ENCODE peak calls at places on chromosomes 2 and 18, in six cellular contexts. W, C, T, B, R and A are unnamed samples.

GRCh38 chr2:175404839-175405238 is 223.3 kb upstream of the ATP5MC3 start:
- DNase-seq in C (no peak), T (no peak), R (no peak), W (no peak), B (no peak), A (no peak)

GRCh38 chr2:174176898-174177297 is 71.4 kb downstream of the OLA1 start:
- DNase-seq in R (peak; percentile 91), B (peak; percentile 44), W (no peak), T (peak; percentile 88), C (peak; percentile 95), A (no peak)

GRCh38 chr2:69353360-69353759 is 33.7 kb downstream of the GFPT1 start:
- DNase-seq in B (no peak), C (no peak), W (no peak), R (peak; percentile 13), T (no peak), A (no peak)

GRCh38 chr2:26542194-26542455 is 64.2 kb upstream of the OTOF start:
- DNase-seq in T (no peak), B (no peak), R (no peak), W (no peak), C (no peak), A (no peak)

GRCh38 chr2:128284841-128285240 is 33.8 kb downstream of the HS6ST1 start:
- DNase-seq in B (no peak), W (no peak), R (no peak), T (no peak), C (no peak), A (no peak)

GRCh38 chr2:235116885-235117492 is 165.2 kb downstream of the SH3BP4 start:
- DNase-seq in B (peak; percentile 48), C (no peak), T (peak; percentile 29), R (peak; percentile 36), W (no peak), A (no peak)

GRCh38 chr2:226743911-226744310 is 55.7 kb downstream of the IRS1 start:
- DNase-seq in T (peak; percentile 85), W (no peak), R (peak; percentile 84), B (no peak), C (no peak), A (no peak)

GRCh38 chr18:3048121-3048520 is 35.2 kb upstream of the LPIN2 start:
- DNase-seq in B (no peak), R (no peak), C (no peak), W (no peak), T (no peak), A (no peak)

GRCh38 chr2:215019085-215019484 is 119.3 kb downstream of the ABCA12 start:
- DNase-seq in W (no peak), T (no peak), R (no peak), B (no peak), C (no peak), A (no peak)

GRCh38 chr2:230715201-230715600 is 2.6 kb downstream of the CAB39 start:
- DNase-seq in C (no peak), B (peak; percentile 52), R (peak; percentile 46), W (no peak), T (peak; percentile 35), A (no peak)

GRCh38 chr2:230711224-230711623 is 1.4 kb upstream of the CAB39 start:
- DNase-seq in R (no peak), W (no peak), T (no peak), C (no peak), B (no peak), A (no peak)

GRCh38 chr2:230713331-230714121 is 884 bp downstream of the CAB39 start:
- DNase-seq in B (no peak), T (peak; percentile 27), R (peak; percentile 23), W (peak; percentile 11), C (no peak), A (peak; percentile 46)

GRCh38 chr2:230714122-230714453 is 1.4 kb downstream of the CAB39 start:
- DNase-seq in R (peak; percentile 79), T (peak; percentile 70), W (no peak), B (peak; percentile 84), C (no peak), A (peak; percentile 77)

GRCh38 chr2:230712443-230713330 is at the start of gene CAB39:
- DNase-seq in B (peak; percentile 86), R (peak; percentile 88), T (peak; percentile 76), W (peak; percentile 77), C (peak; percentile 52), A (peak; percentile 97)
- TF ChIP-seq CTCF in B (peak; percentile 97), R (peak; percentile 31), T (peak; percentile 51), W (peak; percentile 84), C (peak; percentile 36), A (peak; percentile 98)

DNA sequence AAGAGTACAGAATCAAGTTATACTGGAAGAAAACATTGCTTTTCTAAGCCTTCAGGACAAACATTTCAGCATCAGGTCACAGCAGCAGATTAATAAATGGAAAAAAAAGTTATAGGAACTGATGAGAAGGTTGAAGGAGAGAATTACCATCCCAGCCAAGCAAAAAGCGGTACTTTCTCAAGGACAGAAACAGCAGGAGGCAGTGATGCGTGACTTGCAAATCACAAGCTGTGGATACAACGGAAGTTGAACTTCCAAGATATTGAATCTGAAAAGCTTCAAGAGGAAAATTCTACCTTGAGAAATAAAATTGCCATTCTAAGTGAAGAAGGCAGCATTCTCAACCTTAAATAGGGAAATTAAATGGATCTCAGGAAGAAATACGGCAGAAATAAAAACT is 18.5 kb upstream of the SERPINB12 start:
- DNase-seq in C (no peak), R (no peak), W (no peak), B (peak; percentile 10), T (no peak), A (no peak)
- TF ChIP-seq CTCF in C (no peak), R (no peak), W (no peak), B (no peak), T (no peak), A (no peak)

GRCh38 chr2:208254871-208255556 is at the start of gene IDH1:
- DNase-seq in W (peak; percentile 100), B (peak; percentile 89), T (peak; percentile 73), C (peak; percentile 56), R (peak; percentile 85), A (peak; percentile 93)

GRCh38 chr2:208254118-208254870 is 577 bp downstream of the IDH1 start:
- DNase-seq in R (peak; percentile 67), W (peak; percentile 90), T (peak; percentile 46), B (peak; percentile 66), C (no peak), A (peak; percentile 86)

GRCh38 chr2:208253518-208254117 is 1.3 kb downstream of the IDH1 start:
- DNase-seq in R (peak; percentile 17), B (no peak), C (no peak), W (no peak), T (no peak), A (no peak)

GRCh38 chr2:208255557-208256106 is 761 bp upstream of the IDH1 start:
- DNase-seq in T (no peak), B (no peak), C (no peak), R (no peak), W (no peak), A (no peak)

GRCh38 chr2:208256192-208256782 is 1.4 kb upstream of the IDH1 start:
- DNase-seq in W (no peak), C (no peak), T (no peak), R (no peak), B (no peak), A (peak; percentile 25)
- TF ChIP-seq CTCF in W (peak; percentile 27), C (peak; percentile 47), T (no peak), R (no peak), B (no peak), A (no peak)

DNA sequence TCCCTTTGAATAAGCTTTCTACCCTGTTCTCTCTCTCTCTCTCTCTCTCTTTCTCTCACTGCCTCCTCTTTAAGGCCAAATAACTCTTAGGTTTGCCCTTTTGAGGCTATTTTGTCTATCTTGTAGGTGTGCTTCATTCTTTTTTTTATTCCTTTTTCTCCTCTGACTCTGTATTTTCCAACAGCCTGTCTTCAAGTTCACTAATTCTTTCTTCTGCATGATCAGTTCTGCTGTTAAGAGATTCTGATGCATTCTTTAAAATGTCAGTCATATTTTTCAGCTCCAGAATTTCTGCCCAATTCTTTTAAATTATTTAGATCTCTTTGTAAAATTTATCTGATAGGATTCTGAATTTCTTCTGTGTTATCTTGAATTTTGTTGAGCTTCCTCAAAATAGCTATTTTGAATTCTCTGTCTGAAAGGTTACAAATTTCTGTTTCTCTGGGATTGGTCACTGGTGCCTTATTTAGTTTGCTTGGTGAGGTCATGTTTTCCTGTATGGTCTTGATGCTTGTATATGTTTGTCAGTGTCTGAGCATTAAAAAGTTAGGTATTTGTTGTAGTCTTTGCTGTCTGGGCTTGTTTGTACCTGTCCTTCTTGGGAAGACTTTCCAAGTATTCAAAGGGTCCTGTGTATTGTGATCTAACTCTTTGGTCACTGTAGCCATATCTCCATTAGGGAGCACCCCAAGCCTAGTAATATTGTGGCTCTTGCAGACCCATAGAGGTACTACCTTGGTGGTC is 35.4 kb upstream of the DYNC1I2 start:
- DNase-seq in R (no peak), C (no peak), T (no peak), B (no peak), W (no peak), A (no peak)
- TF ChIP-seq CTCF in R (no peak), C (no peak), T (no peak), B (no peak), W (no peak), A (no peak)

GRCh38 chr2:180653481-180653880 is 326.9 kb upstream of the UBE2E3 start:
- DNase-seq in B (no peak), C (no peak), R (no peak), W (no peak), T (no peak), A (no peak)

GRCh38 chr2:180657054-180657453 is 323.4 kb upstream of the UBE2E3 start:
- DNase-seq in B (peak; percentile 78), C (peak; percentile 76), T (peak; percentile 82), R (peak; percentile 90), W (no peak), A (no peak)

GRCh38 chr2:180655393-180655792 is 325.0 kb upstream of the UBE2E3 start:
- DNase-seq in C (peak; percentile 16), R (peak; percentile 40), W (no peak), T (peak; percentile 17), B (no peak), A (no peak)

GRCh38 chr2:180656455-180656847 is 324.0 kb upstream of the UBE2E3 start:
- DNase-seq in B (peak; percentile 86), C (peak; percentile 90), W (no peak), R (peak; percentile 87), T (peak; percentile 86), A (no peak)

GRCh38 chr2:180655842-180656454 is 324.5 kb upstream of the UBE2E3 start:
- DNase-seq in W (no peak), C (no peak), R (no peak), T (no peak), B (no peak), A (no peak)
- TF ChIP-seq CTCF in W (peak; percentile 53), C (no peak), R (peak; percentile 42), T (no peak), B (peak; percentile 5), A (no peak)

GRCh38 chr18:67199993-67200617 is 316.4 kb downstream of the DSEL start:
- DNase-seq in B (peak; percentile 69), C (peak; percentile 28), W (no peak), T (peak; percentile 43), R (peak; percentile 50), A (peak; percentile 26)
- TF ChIP-seq CTCF in B (peak; percentile 72), C (peak; percentile 46), W (peak; percentile 88), T (peak; percentile 66), R (peak; percentile 61), A (peak; percentile 31)